ENCODE peak calls at places on chromosomes 6 and 20, in six cellular contexts. N is IMR-90, I is neuronal stem cell, E is H9, F is trophoblast cell, C is mesenchymal stem cell. T is an unnamed sample.

GRCh38 chr6:107360476-107360875 is 98.9 kb downstream of the PDSS2 start:
- DNase-seq in F (no peak), I (no peak), C (no peak), E (no peak), N (peak; percentile 46), T (no peak)

GRCh38 chr6:10733151-10733715 is 10.4 kb downstream of the TMEM14C start:
- DNase-seq in E (no peak), F (no peak), N (no peak), I (no peak), C (no peak), T (peak; percentile 35)

GRCh38 chr6:14000901-14001300 is 76.1 kb downstream of the RNF182 start:
- DNase-seq in C (no peak), I (no peak), N (peak; percentile 24), E (no peak), F (no peak), T (no peak)

GRCh38 chr6:110181131-110182027 is 1.2 kb downstream of the CDC40 start:
- DNase-seq in C (peak; percentile 22), E (no peak), F (peak; percentile 3), I (no peak), N (peak; percentile 18), T (no peak)

GRCh38 chr6:72850469-72850868 is 228.6 kb downstream of the KCNQ5 start:
- DNase-seq in C (no peak), E (no peak), I (no peak), F (peak; percentile 81), N (no peak), T (no peak)

GRCh38 chr6:62345446-62345845 is 59.4 kb upstream of the KHDRBS2 start:
- DNase-seq in F (no peak), C (no peak), N (no peak), I (no peak), E (no peak), T (no peak)

GRCh38 chr6:122869437-122870024 is 80.5 kb downstream of the SMPDL3A start:
- DNase-seq in N (peak; percentile 47), F (peak; percentile 68), I (peak; percentile 36), E (peak; percentile 50), C (peak; percentile 60), T (no peak)

GRCh38 chr20:47642624-47643023 is 140.9 kb downstream of the NCOA3 start:
- DNase-seq in N (no peak), I (no peak), C (no peak), F (no peak), E (no peak), T (no peak)

GRCh38 chr6:2531426-2532208 is 219.1 kb downstream of the MYLK4 start:
- DNase-seq in N (peak; percentile 94), E (no peak), I (no peak), C (peak; percentile 22), F (no peak), T (no peak)

GRCh38 chr6:39298061-39298460 is 16.2 kb downstream of the KCNK17 start:
- DNase-seq in I (no peak), F (no peak), N (no peak), E (no peak), C (no peak), T (no peak)

GRCh38 chr20:16368645-16369292 is 204.5 kb downstream of the KIF16B start:
- DNase-seq in I (no peak), C (peak; percentile 68), E (no peak), N (peak; percentile 78), F (peak; percentile 32), T (no peak)

GRCh38 chr6:29627762-29628418 is 5.1 kb downstream of the GABBR1 start:
- DNase-seq in C (peak; percentile 91), E (peak; percentile 94), F (no peak), N (peak; percentile 86), I (peak; percentile 86), T (peak; percentile 81)

GRCh38 chr6:31585531-31585930 is 546 bp upstream of the LST1 start:
- DNase-seq in E (peak; percentile 66), N (no peak), I (no peak), F (peak; percentile 29), C (no peak), T (no peak)

GRCh38 chr6:21500314-21500713 is 93.2 kb upstream of the SOX4 start:
- DNase-seq in C (peak; percentile 28), N (no peak), F (no peak), I (no peak), E (no peak), T (no peak)

GRCh38 chr6:150713876-150714275 is 114.2 kb downstream of the PLEKHG1 start:
- DNase-seq in E (no peak), N (no peak), C (no peak), I (no peak), F (peak; percentile 83), T (no peak)

GRCh38 chr6:26457407-26457795 is 354 bp upstream of the BTN2A1 start:
- DNase-seq in E (peak; percentile 58), F (no peak), I (no peak), N (no peak), C (no peak), T (no peak)

GRCh38 chr6:16205377-16206144 is 32.8 kb upstream of the GMPR start:
- DNase-seq in C (peak; percentile 99), E (no peak), N (peak; percentile 91), I (no peak), F (no peak), T (no peak)

GRCh38 chr6:28648878-28649375 is 123.2 kb downstream of the GPX5 start:
- DNase-seq in C (no peak), I (no peak), E (no peak), N (no peak), F (no peak), T (peak; percentile 52)

GRCh38 chr20:56515657-56516381 is 8.7 kb upstream of the FAM209A start:
- DNase-seq in N (peak; percentile 29), F (peak; percentile 18), I (no peak), C (peak; percentile 19), E (no peak), T (no peak)

GRCh38 chr6:159169193-159169555 is at the start of gene FNDC1:
- DNase-seq in E (peak; percentile 48), F (peak; percentile 57), I (peak; percentile 66), C (peak; percentile 6), N (no peak), T (no peak)

GRCh38 chr20:14644698-14645097 is 307.3 kb upstream of the FLRT3 start:
- DNase-seq in C (no peak), E (no peak), N (no peak), I (no peak), F (no peak), T (no peak)

GRCh38 chr20:62360854-62361798 is 6.0 kb downstream of the LAMA5 start:
- DNase-seq in I (no peak), N (no peak), E (peak; percentile 73), C (no peak), F (peak; percentile 53), T (no peak)

GRCh38 chr6:154852700-154853099 is 119.5 kb downstream of the SCAF8 start:
- DNase-seq in F (no peak), I (no peak), N (peak; percentile 84), E (no peak), C (peak; percentile 58), T (no peak)

GRCh38 chr6:43817192-43817591 is 47.2 kb downstream of the VEGFA start:
- DNase-seq in N (peak; percentile 31), I (no peak), E (peak; percentile 72), F (peak; percentile 29), C (peak; percentile 64), T (peak; percentile 27)

GRCh38 chr6:32945106-32945761 is 4.4 kb upstream of the HLA-DMB start:
- DNase-seq in E (no peak), C (peak; percentile 71), F (no peak), I (no peak), N (peak; percentile 86), T (no peak)

DNA sequence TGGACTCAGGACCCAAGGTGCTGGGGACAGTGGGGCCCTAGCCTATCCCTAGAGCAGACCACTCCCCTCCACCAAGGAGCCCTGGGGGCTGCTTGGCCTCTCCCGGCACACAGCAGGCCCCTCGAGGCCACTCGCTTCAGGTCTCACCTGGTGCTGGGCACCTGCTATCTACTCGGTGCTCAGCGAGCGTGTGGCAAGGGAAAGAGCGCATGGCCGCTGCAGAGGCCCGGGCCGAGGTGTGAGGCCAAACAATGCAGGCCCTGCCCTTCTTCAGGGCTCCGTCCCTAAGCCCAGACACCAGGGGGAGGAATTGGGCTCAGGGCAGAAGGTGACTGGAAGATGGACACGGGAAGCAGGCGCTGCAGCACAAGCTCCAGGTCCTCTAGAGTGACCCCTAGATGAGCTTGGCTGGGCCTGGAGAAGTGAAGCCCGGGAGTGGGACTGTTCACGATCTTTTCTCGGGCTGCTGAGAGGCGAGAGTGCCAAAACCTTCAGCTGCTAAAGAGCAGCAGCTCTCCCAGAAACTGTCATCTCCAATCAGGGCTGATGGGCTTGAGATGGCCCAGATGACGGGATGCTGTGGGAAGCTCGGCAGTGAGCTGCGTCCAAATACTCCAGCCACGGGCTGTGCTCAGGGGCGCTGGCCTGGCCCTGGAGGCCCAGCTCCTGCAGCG is 43.9 kb downstream of the APCDD1L start:
- DNase-seq in E (no peak), I (no peak), F (no peak), C (no peak), N (peak; percentile 15), T (peak; percentile 44)
- H4K91ac ChIP-seq in E (no peak overlapping the region), I (no peak overlapping the region), F (no peak overlapping the region), C (no peak overlapping the region), N (no peak overlapping the region), T (no peak overlapping the region)

GRCh38 chr20:29410805-29411457 is 1846.5 kb upstream of the DEFB115 start:
- DNase-seq in E (no peak), N (no peak), C (no peak), F (no peak), I (no peak), T (no peak)

GRCh38 chr20:29408034-29408695 is 1849.3 kb upstream of the DEFB115 start:
- DNase-seq in N (no peak), I (no peak), E (no peak), C (peak; percentile 14), F (no peak), T (no peak)

GRCh38 chr20:29409833-29410804 is 1847.3 kb upstream of the DEFB115 start:
- DNase-seq in F (no peak), C (no peak), E (no peak), I (no peak), N (no peak), T (no peak)
- H4K91ac ChIP-seq in F (no peak overlapping the region), C (no peak overlapping the region), E (no peak overlapping the region), I (no peak overlapping the region), N (no peak overlapping the region), T (no peak overlapping the region)

GRCh38 chr6:158017621-158018369 is 36.1 kb downstream of the SYNJ2 start:
- DNase-seq in C (no peak), F (no peak), N (no peak), I (no peak), E (no peak), T (no peak)
- H4K91ac ChIP-seq in C (no peak overlapping the region), F (no peak overlapping the region), N (peak overlapping the region; percentile 85), I (no peak overlapping the region), E (no peak overlapping the region), T (no peak overlapping the region)

GRCh38 chr20:43452404-43453126 is 5.1 kb upstream of the SRSF6 start:
- DNase-seq in E (no peak), N (no peak), I (no peak), C (no peak), F (no peak), T (no peak)
- H4K91ac ChIP-seq in E (no peak overlapping the region), N (no peak overlapping the region), I (no peak overlapping the region), C (no peak overlapping the region), F (no peak overlapping the region), T (no peak overlapping the region)

DNA sequence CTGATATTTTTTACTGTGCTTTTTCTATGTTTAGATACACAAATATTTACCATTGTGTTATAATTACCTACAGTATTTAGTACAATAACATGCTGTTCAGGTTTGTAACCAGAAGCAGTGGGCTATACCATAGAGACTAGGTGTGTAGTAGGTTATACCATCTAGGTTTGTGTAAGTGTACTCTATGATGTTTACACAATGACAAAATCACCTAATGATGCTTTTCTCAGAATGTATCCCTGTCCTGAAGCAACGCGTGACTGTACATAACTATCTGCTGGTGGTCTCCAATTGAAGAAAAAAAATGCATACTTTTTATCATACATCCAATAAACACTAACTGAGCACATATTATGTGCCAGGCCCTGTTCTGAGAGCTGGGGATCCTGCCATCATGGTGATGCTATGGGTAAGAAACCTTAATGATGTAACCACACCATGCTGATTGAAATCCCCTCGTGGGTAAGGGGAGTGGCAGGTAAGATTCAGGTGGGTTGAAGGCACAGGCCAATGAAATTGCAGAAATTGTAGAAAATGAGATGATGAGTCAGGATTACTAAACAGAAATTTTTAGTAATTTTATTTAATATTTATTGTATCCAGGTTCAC is 76.8 kb downstream of the FYN start:
- DNase-seq in C (no peak), F (no peak), I (no peak), N (no peak), E (no peak), T (no peak)
- H4K91ac ChIP-seq in C (no peak overlapping the region), F (no peak overlapping the region), I (no peak overlapping the region), N (no peak overlapping the region), E (no peak overlapping the region), T (no peak overlapping the region)

T was measured in H1.